ENCODE peak calls at places on chromosomes 12 and 14, in ten cellular contexts. Q is endothelial cell; S is fibroblast of lung; P is suprapubic skin; M is HT1080; X is activated T-helper 9 cell treated with anti-CD3 and anti-CD28 coated beads, Interleukin-2, amount 50 U/mL, for 16 hours; H is RPMI8226; Z is GDM1; U is CD4-positive, CD25-positive, alpha-beta regulatory T cell; Y is RCC 7860. C is an unnamed sample.

GRCh38 chr12:121237415-121237814 is 27.5 kb downstream of the P2RX4 start:
- DNase-seq in H (no peak), Q (no peak), U (no peak), M (no peak), Y (no peak), S (no peak), Z (no peak), P (no peak), X (no peak), C (no peak)

GRCh38 chr12:24814379-24815086 is 134.4 kb downstream of the BCAT1 start:
- DNase-seq in Y (no peak), Z (no peak), U (peak; percentile 57), Q (no peak), P (no peak), X (no peak), S (no peak), H (peak; percentile 84), M (no peak), C (no peak)

GRCh38 chr14:101293609-101294008 is 267.7 kb upstream of the DIO3 start:
- DNase-seq in M (no peak), Y (no peak), P (no peak), H (no peak), Q (no peak), U (no peak), X (no peak), Z (no peak), S (no peak), C (no peak)

GRCh38 chr12:60070541-60070940 is 474.7 kb downstream of the SLC16A7 start:
- DNase-seq in Q (no peak), X (no peak), Z (no peak), U (no peak), Y (no peak), S (peak; percentile 32), M (peak; percentile 54), H (no peak), P (no peak), C (no peak)

GRCh38 chr12:32290411-32290810 is 108.9 kb upstream of the FGD4 start:
- DNase-seq in U (no peak), Y (no peak), H (no peak), Q (no peak), P (no peak), S (peak; percentile 77), X (no peak), M (peak; percentile 18), Z (no peak), C (no peak)

GRCh38 chr12:44972746-44973421 is 78.0 kb downstream of the DBX2 start:
- DNase-seq in U (peak; percentile 5), S (peak; percentile 1), X (no peak), H (peak; percentile 6), P (no peak), Z (peak; percentile 9), M (peak; percentile 8), Y (no peak), Q (no peak), C (no peak)

GRCh38 chr14:68788275-68789001 is 4.4 kb downstream of the ZFP36L1 start:
- DNase-seq in U (peak; percentile 48), Y (peak; percentile 13), P (no peak), H (no peak), X (no peak), Q (no peak), S (no peak), M (peak; percentile 44), Z (no peak), C (no peak)

GRCh38 chr12:74537126-74537706 is 419 bp upstream of the ATXN7L3B start:
- DNase-seq in U (peak; percentile 66), Z (peak; percentile 23), Q (no peak), M (peak; percentile 62), S (peak; percentile 60), Y (peak; percentile 56), P (no peak), X (no peak), H (peak; percentile 48), C (no peak)

GRCh38 chr12:65965358-65965757 is 141.1 kb downstream of the HMGA2 start:
- DNase-seq in Q (no peak), M (no peak), U (no peak), S (peak; percentile 93), X (no peak), P (no peak), Z (no peak), Y (no peak), H (no peak), C (no peak)

GRCh38 chr12:6606331-6607131 is 648 bp downstream of the CHD4 start:
- DNase-seq in Q (peak; percentile 72), Y (peak; percentile 42), X (peak; percentile 49), M (no peak), U (peak; percentile 69), S (peak; percentile 23), Z (no peak), P (peak; percentile 85), H (peak; percentile 51), C (no peak)

GRCh38 chr14:72781476-72782181 is 112.3 kb downstream of the DPF3 start:
- DNase-seq in P (no peak), X (no peak), M (peak; percentile 82), U (no peak), Z (no peak), Y (peak; percentile 48), H (no peak), S (peak; percentile 91), Q (no peak), C (no peak)

GRCh38 chr14:76352639-76353281 is 23.2 kb upstream of the ESRRB start:
- DNase-seq in P (no peak), S (peak; percentile 39), Q (peak; percentile 89), Y (no peak), Z (peak; percentile 18), X (peak; percentile 16), H (peak; percentile 39), M (peak; percentile 29), U (peak; percentile 33), C (no peak)

GRCh38 chr14:101294136-101294535 is 267.2 kb upstream of the DIO3 start:
- DNase-seq in X (no peak), M (no peak), P (no peak), Y (no peak), Q (no peak), S (no peak), Z (no peak), U (no peak), H (no peak), C (no peak)

GRCh38 chr14:32109676-32110075 is 32.6 kb downstream of the ARHGAP5 start:
- DNase-seq in Z (no peak), P (no peak), M (peak; percentile 30), H (no peak), Q (no peak), X (no peak), U (no peak), Y (no peak), S (peak; percentile 93), C (no peak)

GRCh38 chr14:31945074-31945613 is 132.0 kb upstream of the ARHGAP5 start:
- DNase-seq in H (peak; percentile 62), Q (no peak), S (no peak), X (no peak), P (no peak), Z (no peak), U (peak; percentile 91), M (no peak), Y (no peak), C (no peak)

GRCh38 chr12:124491310-124491709 is 76.1 kb downstream of the NCOR2 start:
- DNase-seq in M (no peak), Z (no peak), Q (no peak), S (no peak), Y (no peak), H (no peak), P (no peak), X (no peak), U (no peak), C (no peak)

GRCh38 chr12:65818454-65819382 is 5.6 kb upstream of the HMGA2 start:
- DNase-seq in Q (no peak), Z (no peak), Y (peak; percentile 55), H (no peak), P (no peak), X (no peak), M (peak; percentile 39), S (peak; percentile 77), U (no peak), C (no peak)

GRCh38 chr12:91142184-91142583 is 30.9 kb upstream of the LUM start:
- DNase-seq in Q (no peak), Z (no peak), P (no peak), U (no peak), M (no peak), X (no peak), Y (no peak), H (no peak), S (peak; percentile 65), C (no peak)

GRCh38 chr12:109440851-109441490 is 36.1 kb downstream of the KCTD10 start:
- DNase-seq in U (no peak), Z (no peak), Y (no peak), P (no peak), Q (no peak), X (no peak), H (no peak), M (no peak), S (no peak), C (no peak)

GRCh38 chr12:127677537-127678131 is 589.3 kb upstream of the TMEM132C start:
- DNase-seq in U (peak; percentile 34), Z (peak; percentile 32), X (peak; percentile 1), Q (peak; percentile 49), S (peak; percentile 80), P (peak; percentile 70), M (peak; percentile 65), Y (peak; percentile 39), H (peak; percentile 76), C (no peak)

GRCh38 chr14:94599656-94600004 is 12.6 kb upstream of the SERPINA3 start:
- DNase-seq in H (no peak), M (no peak), S (no peak), X (no peak), Y (peak; percentile 41), U (no peak), P (no peak), Q (no peak), Z (no peak), C (no peak)

C was measured in RWPE2.